ENCODE peak calls at places on chromosome 17, in four cellular contexts. V is MM.1S, M is NCI-H1694 treated with DMSO at 0.1 percent for 48 hours, H is skeletal muscle cell. K is an unnamed sample.

GRCh38 chr17:38427160-38427949 is 909 bp upstream of the ARHGAP23 start:
- DNase-seq in V (no peak), M (no peak), H (no peak), K (no peak)

GRCh38 chr17:70241071-70241470 is 71.7 kb downstream of the KCNJ2 start:
- DNase-seq in V (no peak), M (no peak), H (no peak), K (no peak)

GRCh38 chr17:73469311-73469710 is 157.5 kb upstream of the CDC42EP4 start:
- DNase-seq in V (no peak), M (no peak), H (no peak), K (no peak)

GRCh38 chr17:67359960-67360817 is 6.2 kb downstream of the PSMD12 start:
- DNase-seq in V (peak; percentile 13), M (peak; percentile 8), H (no peak), K (no peak)

GRCh38 chr17:17539591-17539990 is 43.4 kb upstream of the RASD1 start:
- DNase-seq in V (no peak), M (no peak), H (no peak), K (no peak)

GRCh38 chr17:18231156-18231555 is 5.7 kb downstream of the LLGL1 start:
- DNase-seq in V (no peak), M (no peak), H (no peak), K (no peak)

GRCh38 chr17:21171970-21172510 is 41.9 kb downstream of the TMEM11 start:
- DNase-seq in V (no peak), M (no peak), H (no peak), K (no peak)

GRCh38 chr17:82045916-82046484 is 5.6 kb downstream of the RFNG start:
- DNase-seq in V (no peak), M (no peak), H (no peak), K (no peak)

GRCh38 chr17:73820686-73821448 is 176.6 kb upstream of the SDK2 start:
- DNase-seq in V (no peak), M (peak; percentile 2), H (no peak), K (no peak)

GRCh38 chr17:38509772-38510423 is 81.6 kb downstream of the ARHGAP23 start:
- DNase-seq in V (no peak), M (no peak), H (no peak), K (no peak)

GRCh38 chr17:62981933-62982332 is 15.9 kb downstream of the TANC2 start:
- DNase-seq in V (no peak), M (no peak), H (no peak), K (no peak)

GRCh38 chr17:74233937-74234336 is 20.6 kb downstream of the TTYH2 start:
- DNase-seq in V (no peak), M (no peak), H (no peak), K (no peak)

GRCh38 chr17:47276868-47277267 is 23.2 kb downstream of the ITGB3 start:
- DNase-seq in V (no peak), M (peak; percentile 86), H (peak; percentile 73), K (peak; percentile 82)

GRCh38 chr17:46772013-46772878 is 46.2 kb downstream of the WNT3 start:
- DNase-seq in V (no peak), M (no peak), H (no peak), K (peak; percentile 46)

GRCh38 chr17:56994009-56994792 is 16.3 kb downstream of the SCPEP1 start:
- DNase-seq in V (no peak), M (no peak), H (peak; percentile 26), K (peak; percentile 53)